ENCODE peak calls at places on chromosomes 3 and 15, in ten cellular contexts. One of them, this sample, is unnamed.

GRCh38 chr15:88788816-88789215 is 14.4 kb upstream of the ACAN start:
- DNase-seq in stimulated activated naive CD4-positive, alpha-beta T cell: no peak
- DNase-seq in GM03348: no peak
- DNase-seq in lower lobe of right lung: no peak
- DNase-seq in stimulated activated naive CD8-positive, alpha-beta T cell treated with anti-CD3 and anti-CD28 coated beads, Interleukin-15, Interleukin-2, amounts not matched to agents 100 U/mL and 50 U/mL, for 24 hours: no peak
- DNase-seq in kidney epithelial cell: no peak
- DNase-seq in fibroblast of pulmonary artery: no peak
- DNase-seq in NK-92 treated with Interleukin-12 subunit alpha and Interleukin-12 subunit beta, amount 100 ng/mL, for 24 hours: no peak
- DNase-seq in psoas muscle: no peak
- DNase-seq in GM19239: no peak
- DNase-seq in this sample: no peak

GRCh38 chr3:75192065-75192658 is 472.0 kb upstream of the FRG2C start:
- DNase-seq in stimulated activated naive CD4-positive, alpha-beta T cell: peak
- DNase-seq in GM03348: peak
- DNase-seq in lower lobe of right lung: no peak
- DNase-seq in stimulated activated naive CD8-positive, alpha-beta T cell treated with anti-CD3 and anti-CD28 coated beads, Interleukin-15, Interleukin-2, amounts not matched to agents 100 U/mL and 50 U/mL, for 24 hours: peak
- DNase-seq in kidney epithelial cell: no peak
- DNase-seq in fibroblast of pulmonary artery: peak
- DNase-seq in NK-92 treated with Interleukin-12 subunit alpha and Interleukin-12 subunit beta, amount 100 ng/mL, for 24 hours: peak
- DNase-seq in psoas muscle: no peak
- DNase-seq in GM19239: peak
- DNase-seq in this sample: peak

GRCh38 chr3:73622135-73622534 is 2.6 kb downstream of the PDZRN3 start:
- DNase-seq in stimulated activated naive CD4-positive, alpha-beta T cell: no peak
- DNase-seq in GM03348: peak
- DNase-seq in lower lobe of right lung: no peak
- DNase-seq in stimulated activated naive CD8-positive, alpha-beta T cell treated with anti-CD3 and anti-CD28 coated beads, Interleukin-15, Interleukin-2, amounts not matched to agents 100 U/mL and 50 U/mL, for 24 hours: no peak
- DNase-seq in kidney epithelial cell: no peak
- DNase-seq in fibroblast of pulmonary artery: no peak
- DNase-seq in NK-92 treated with Interleukin-12 subunit alpha and Interleukin-12 subunit beta, amount 100 ng/mL, for 24 hours: no peak
- DNase-seq in psoas muscle: peak
- DNase-seq in GM19239: no peak
- DNase-seq in this sample: no peak

GRCh38 chr3:64873400-64873799 is 185.6 kb upstream of the ADAMTS9 start:
- DNase-seq in stimulated activated naive CD4-positive, alpha-beta T cell: no peak
- DNase-seq in GM03348: no peak
- DNase-seq in lower lobe of right lung: no peak
- DNase-seq in stimulated activated naive CD8-positive, alpha-beta T cell treated with anti-CD3 and anti-CD28 coated beads, Interleukin-15, Interleukin-2, amounts not matched to agents 100 U/mL and 50 U/mL, for 24 hours: no peak
- DNase-seq in kidney epithelial cell: no peak
- DNase-seq in fibroblast of pulmonary artery: no peak
- DNase-seq in NK-92 treated with Interleukin-12 subunit alpha and Interleukin-12 subunit beta, amount 100 ng/mL, for 24 hours: no peak
- DNase-seq in psoas muscle: no peak
- DNase-seq in GM19239: no peak
- DNase-seq in this sample: no peak

GRCh38 chr3:83523470-83524073 is 1435.2 kb upstream of the CADM2 start:
- DNase-seq in stimulated activated naive CD4-positive, alpha-beta T cell: no peak
- DNase-seq in GM03348: peak
- DNase-seq in lower lobe of right lung: no peak
- DNase-seq in stimulated activated naive CD8-positive, alpha-beta T cell treated with anti-CD3 and anti-CD28 coated beads, Interleukin-15, Interleukin-2, amounts not matched to agents 100 U/mL and 50 U/mL, for 24 hours: no peak
- DNase-seq in kidney epithelial cell: peak
- DNase-seq in fibroblast of pulmonary artery: peak
- DNase-seq in NK-92 treated with Interleukin-12 subunit alpha and Interleukin-12 subunit beta, amount 100 ng/mL, for 24 hours: no peak
- DNase-seq in psoas muscle: no peak
- DNase-seq in GM19239: no peak
- DNase-seq in this sample: peak

GRCh38 chr15:69848551-69849231 is 249.0 kb downstream of the TLE3 start:
- DNase-seq in stimulated activated naive CD4-positive, alpha-beta T cell: no peak
- DNase-seq in GM03348: no peak
- DNase-seq in lower lobe of right lung: no peak
- DNase-seq in stimulated activated naive CD8-positive, alpha-beta T cell treated with anti-CD3 and anti-CD28 coated beads, Interleukin-15, Interleukin-2, amounts not matched to agents 100 U/mL and 50 U/mL, for 24 hours: no peak
- DNase-seq in kidney epithelial cell: no peak
- DNase-seq in fibroblast of pulmonary artery: peak
- DNase-seq in NK-92 treated with Interleukin-12 subunit alpha and Interleukin-12 subunit beta, amount 100 ng/mL, for 24 hours: no peak
- DNase-seq in psoas muscle: no peak
- DNase-seq in GM19239: no peak
- DNase-seq in this sample: no peak

GRCh38 chr3:59540696-59541095 is 490.9 kb upstream of the CFAP20DC start:
- DNase-seq in stimulated activated naive CD4-positive, alpha-beta T cell: no peak
- DNase-seq in GM03348: no peak
- DNase-seq in lower lobe of right lung: no peak
- DNase-seq in stimulated activated naive CD8-positive, alpha-beta T cell treated with anti-CD3 and anti-CD28 coated beads, Interleukin-15, Interleukin-2, amounts not matched to agents 100 U/mL and 50 U/mL, for 24 hours: no peak
- DNase-seq in kidney epithelial cell: no peak
- DNase-seq in fibroblast of pulmonary artery: no peak
- DNase-seq in NK-92 treated with Interleukin-12 subunit alpha and Interleukin-12 subunit beta, amount 100 ng/mL, for 24 hours: no peak
- DNase-seq in psoas muscle: no peak
- DNase-seq in GM19239: no peak
- DNase-seq in this sample: peak

GRCh38 chr3:138314751-138315150 is 14.9 kb downstream of the NME9 start:
- DNase-seq in stimulated activated naive CD4-positive, alpha-beta T cell: no peak
- DNase-seq in GM03348: peak
- DNase-seq in lower lobe of right lung: no peak
- DNase-seq in stimulated activated naive CD8-positive, alpha-beta T cell treated with anti-CD3 and anti-CD28 coated beads, Interleukin-15, Interleukin-2, amounts not matched to agents 100 U/mL and 50 U/mL, for 24 hours: no peak
- DNase-seq in kidney epithelial cell: no peak
- DNase-seq in fibroblast of pulmonary artery: peak
- DNase-seq in NK-92 treated with Interleukin-12 subunit alpha and Interleukin-12 subunit beta, amount 100 ng/mL, for 24 hours: no peak
- DNase-seq in psoas muscle: no peak
- DNase-seq in GM19239: no peak
- DNase-seq in this sample: no peak

GRCh38 chr15:49815937-49816336 is 195.1 kb downstream of the DTWD1 start:
- DNase-seq in stimulated activated naive CD4-positive, alpha-beta T cell: no peak
- DNase-seq in GM03348: peak
- DNase-seq in lower lobe of right lung: no peak
- DNase-seq in stimulated activated naive CD8-positive, alpha-beta T cell treated with anti-CD3 and anti-CD28 coated beads, Interleukin-15, Interleukin-2, amounts not matched to agents 100 U/mL and 50 U/mL, for 24 hours: no peak
- DNase-seq in kidney epithelial cell: peak
- DNase-seq in fibroblast of pulmonary artery: peak
- DNase-seq in NK-92 treated with Interleukin-12 subunit alpha and Interleukin-12 subunit beta, amount 100 ng/mL, for 24 hours: peak
- DNase-seq in psoas muscle: no peak
- DNase-seq in GM19239: peak
- DNase-seq in this sample: no peak

GRCh38 chr3:52123106-52123708 is 31.0 kb downstream of the POC1A start:
- DNase-seq in stimulated activated naive CD4-positive, alpha-beta T cell: peak
- DNase-seq in GM03348: peak
- DNase-seq in lower lobe of right lung: peak
- DNase-seq in stimulated activated naive CD8-positive, alpha-beta T cell treated with anti-CD3 and anti-CD28 coated beads, Interleukin-15, Interleukin-2, amounts not matched to agents 100 U/mL and 50 U/mL, for 24 hours: peak
- DNase-seq in kidney epithelial cell: peak
- DNase-seq in fibroblast of pulmonary artery: peak
- DNase-seq in NK-92 treated with Interleukin-12 subunit alpha and Interleukin-12 subunit beta, amount 100 ng/mL, for 24 hours: peak
- DNase-seq in psoas muscle: peak
- DNase-seq in GM19239: peak
- DNase-seq in this sample: peak

GRCh38 chr15:70014860-70015490 is 82.7 kb downstream of the TLE3 start:
- DNase-seq in stimulated activated naive CD4-positive, alpha-beta T cell: no peak
- DNase-seq in GM03348: no peak
- DNase-seq in lower lobe of right lung: peak
- DNase-seq in stimulated activated naive CD8-positive, alpha-beta T cell treated with anti-CD3 and anti-CD28 coated beads, Interleukin-15, Interleukin-2, amounts not matched to agents 100 U/mL and 50 U/mL, for 24 hours: no peak
- DNase-seq in kidney epithelial cell: no peak
- DNase-seq in fibroblast of pulmonary artery: no peak
- DNase-seq in NK-92 treated with Interleukin-12 subunit alpha and Interleukin-12 subunit beta, amount 100 ng/mL, for 24 hours: no peak
- DNase-seq in psoas muscle: no peak
- DNase-seq in GM19239: peak
- DNase-seq in this sample: peak

GRCh38 chr3:22450785-22451400 is 699.9 kb upstream of the ZNF385D start:
- DNase-seq in stimulated activated naive CD4-positive, alpha-beta T cell: no peak
- DNase-seq in GM03348: no peak
- DNase-seq in lower lobe of right lung: no peak
- DNase-seq in stimulated activated naive CD8-positive, alpha-beta T cell treated with anti-CD3 and anti-CD28 coated beads, Interleukin-15, Interleukin-2, amounts not matched to agents 100 U/mL and 50 U/mL, for 24 hours: no peak
- DNase-seq in kidney epithelial cell: no peak
- DNase-seq in fibroblast of pulmonary artery: no peak
- DNase-seq in NK-92 treated with Interleukin-12 subunit alpha and Interleukin-12 subunit beta, amount 100 ng/mL, for 24 hours: no peak
- DNase-seq in psoas muscle: no peak
- DNase-seq in GM19239: no peak
- DNase-seq in this sample: no peak

GRCh38 chr3:133845127-133845526 is 39.5 kb downstream of the SRPRB start:
- DNase-seq in stimulated activated naive CD4-positive, alpha-beta T cell: no peak
- DNase-seq in GM03348: no peak
- DNase-seq in lower lobe of right lung: no peak
- DNase-seq in stimulated activated naive CD8-positive, alpha-beta T cell treated with anti-CD3 and anti-CD28 coated beads, Interleukin-15, Interleukin-2, amounts not matched to agents 100 U/mL and 50 U/mL, for 24 hours: no peak
- DNase-seq in kidney epithelial cell: no peak
- DNase-seq in fibroblast of pulmonary artery: no peak
- DNase-seq in NK-92 treated with Interleukin-12 subunit alpha and Interleukin-12 subunit beta, amount 100 ng/mL, for 24 hours: no peak
- DNase-seq in psoas muscle: no peak
- DNase-seq in GM19239: no peak
- DNase-seq in this sample: no peak

This sample was measured in GM13977.